ENCODE peak calls at places on chromosomes 7 and 10, in four cellular contexts. F is foreskin fibroblast, L is GM13976, E is RWPE1. M is an unnamed sample.
A peak's percentile ranks its signal among the peaks of the same experiment; 100 is the strongest.

GRCh38 chr7:158737064-158737695 is 32.6 kb upstream of the NCAPG2 start:
- DNase-seq in F (no peak), L (no peak), E (no peak), M (no peak)

GRCh38 chr7:108007762-108008161 is 4.8 kb upstream of the LAMB1 start:
- DNase-seq in F (no peak), L (no peak), E (no peak), M (no peak)

GRCh38 chr7:156616269-156617202 is 24.0 kb upstream of the RNF32 start:
- DNase-seq in F (peak; percentile 1), L (no peak), E (no peak), M (no peak)

GRCh38 chr7:44186736-44187135 is 2.5 kb downstream of the GCK start:
- DNase-seq in F (no peak), L (no peak), E (no peak), M (no peak)

GRCh38 chr7:151459726-151460473 is 20.0 kb upstream of the CRYGN start:
- DNase-seq in F (peak; percentile 94), L (no peak), E (peak; percentile 69), M (no peak)

GRCh38 chr7:158107806-158108205 is 479.8 kb downstream of the PTPRN2 start:
- DNase-seq in F (no peak), L (no peak), E (no peak), M (no peak)

GRCh38 chr10:82691211-82691610 is 816.2 kb downstream of the NRG3 start:
- DNase-seq in F (no peak), L (no peak), E (no peak), M (no peak)

GRCh38 chr7:42014625-42015412 is 222.2 kb downstream of the GLI3 start:
- DNase-seq in F (no peak), L (no peak), E (peak; percentile 25), M (peak; percentile 34)

GRCh38 chr10:114575417-114576131 is 82.5 kb downstream of the ABLIM1 start:
- DNase-seq in F (no peak), L (no peak), E (no peak), M (no peak)

GRCh38 chr10:128242641-128243040 is 116.4 kb upstream of the MKI67 start:
- DNase-seq in F (no peak), L (no peak), E (no peak), M (no peak)

GRCh38 chr7:150367187-150367510 is 1.5 kb upstream of the REPIN1 start:
- DNase-seq in F (no peak), L (no peak), E (no peak), M (no peak)

GRCh38 chr7:34596887-34597286 is 61.1 kb upstream of the NPSR1 start:
- DNase-seq in F (no peak), L (no peak), E (peak; percentile 8), M (no peak)

GRCh38 chr10:34854147-34854601 is 39.1 kb upstream of the PARD3 start:
- DNase-seq in F (peak; percentile 45), L (no peak), E (no peak), M (no peak)

GRCh38 chr10:128150045-128150493 is 23.8 kb upstream of the MKI67 start:
- DNase-seq in F (peak; percentile 57), L (peak; percentile 93), E (peak; percentile 92), M (peak; percentile 95)

GRCh38 chr10:48751730-48752129 is 67.1 kb downstream of the WDFY4 start:
- DNase-seq in F (no peak), L (no peak), E (no peak), M (no peak)

GRCh38 chr7:121620206-121620605 is 224.1 kb upstream of the FAM3C start:
- DNase-seq in F (no peak), L (no peak), E (no peak), M (no peak)

GRCh38 chr10:62373995-62374861 is at the start of gene ZNF365:
- DNase-seq in F (peak; percentile 37), L (peak; percentile 55), E (peak; percentile 50), M (peak; percentile 43)

GRCh38 chr10:129993621-129994020 is 29.5 kb upstream of the EBF3 start:
- DNase-seq in F (peak; percentile 73), L (no peak), E (peak; percentile 50), M (no peak)

GRCh38 chr7:12322287-12322902 is 81.3 kb downstream of the VWDE start:
- DNase-seq in F (no peak), L (no peak), E (no peak), M (peak; percentile 3)

GRCh38 chr10:24894728-24895127 is 57.7 kb downstream of the PRTFDC1 start:
- DNase-seq in F (no peak), L (no peak), E (no peak), M (no peak)

GRCh38 chr10:122499012-122499411 is 37.7 kb downstream of the HTRA1 start:
- DNase-seq in F (no peak), L (no peak), E (no peak), M (no peak)

GRCh38 chr7:142088022-142088714 is 23.4 kb upstream of the MGAM2 start:
- DNase-seq in F (no peak), L (no peak), E (no peak), M (no peak)

GRCh38 chr7:102073931-102074880 is 212.5 kb upstream of the SH2B2 start:
- DNase-seq in F (no peak), L (no peak), E (no peak), M (no peak)

GRCh38 chr10:131159771-131160170 is 151.8 kb downstream of the TCERG1L start:
- DNase-seq in F (no peak), L (no peak), E (no peak), M (no peak)

GRCh38 chr10:126160971-126161630 is 227.2 kb downstream of the ADAM12 start:
- DNase-seq in F (no peak), L (no peak), E (no peak), M (no peak)

GRCh38 chr10:7277874-7278273 is 133.0 kb downstream of the SFMBT2 start:
- DNase-seq in F (no peak), L (no peak), E (no peak), M (no peak)

GRCh38 chr10:46525824-46526681 is 30.4 kb downstream of the GPRIN2 start:
- DNase-seq in F (peak; percentile 13), L (no peak), E (no peak), M (no peak)

GRCh38 chr10:78991187-78991586 is 77.6 kb upstream of the ZMIZ1 start:
- DNase-seq in F (peak; percentile 16), L (no peak), E (peak; percentile 77), M (peak; percentile 32)

GRCh38 chr7:44891372-44891771 is 6.0 kb upstream of the PURB start:
- DNase-seq in F (no peak), L (no peak), E (no peak), M (no peak)

GRCh38 chr7:21076054-21076453 is 289.4 kb upstream of the SP8 start:
- DNase-seq in F (no peak), L (no peak), E (no peak), M (no peak)

GRCh38 chr7:103598326-103598905 is 152.4 kb upstream of the SLC26A5 start:
- DNase-seq in F (no peak), L (no peak), E (no peak), M (no peak)

GRCh38 chr10:70119623-70120022 is 13.0 kb downstream of the AIFM2 start:
- DNase-seq in F (no peak), L (no peak), E (no peak), M (no peak)

GRCh38 chr10:102347236-102347828 is 48.2 kb upstream of the NFKB2 start:
- DNase-seq in F (peak; percentile 40), L (peak; percentile 33), E (peak; percentile 48), M (peak; percentile 25)
- TF ChIP-seq CTCF in F (peak; percentile 55), L (peak; percentile 52), E (peak; percentile 30), M (peak; percentile 60)

GRCh38 chr7:92877367-92877766 is 41.0 kb upstream of the CDK6 start:
- DNase-seq in F (no peak), L (no peak), E (no peak), M (no peak)

GRCh38 chr7:92881091-92881485 is 44.7 kb upstream of the CDK6 start:
- DNase-seq in F (no peak), L (no peak), E (no peak), M (no peak)

GRCh38 chr7:92882760-92883159 is 46.4 kb upstream of the CDK6 start:
- DNase-seq in F (no peak), L (no peak), E (no peak), M (no peak)

GRCh38 chr7:92884218-92884617 is 47.8 kb upstream of the CDK6 start:
- DNase-seq in F (no peak), L (no peak), E (no peak), M (no peak)

DNA sequence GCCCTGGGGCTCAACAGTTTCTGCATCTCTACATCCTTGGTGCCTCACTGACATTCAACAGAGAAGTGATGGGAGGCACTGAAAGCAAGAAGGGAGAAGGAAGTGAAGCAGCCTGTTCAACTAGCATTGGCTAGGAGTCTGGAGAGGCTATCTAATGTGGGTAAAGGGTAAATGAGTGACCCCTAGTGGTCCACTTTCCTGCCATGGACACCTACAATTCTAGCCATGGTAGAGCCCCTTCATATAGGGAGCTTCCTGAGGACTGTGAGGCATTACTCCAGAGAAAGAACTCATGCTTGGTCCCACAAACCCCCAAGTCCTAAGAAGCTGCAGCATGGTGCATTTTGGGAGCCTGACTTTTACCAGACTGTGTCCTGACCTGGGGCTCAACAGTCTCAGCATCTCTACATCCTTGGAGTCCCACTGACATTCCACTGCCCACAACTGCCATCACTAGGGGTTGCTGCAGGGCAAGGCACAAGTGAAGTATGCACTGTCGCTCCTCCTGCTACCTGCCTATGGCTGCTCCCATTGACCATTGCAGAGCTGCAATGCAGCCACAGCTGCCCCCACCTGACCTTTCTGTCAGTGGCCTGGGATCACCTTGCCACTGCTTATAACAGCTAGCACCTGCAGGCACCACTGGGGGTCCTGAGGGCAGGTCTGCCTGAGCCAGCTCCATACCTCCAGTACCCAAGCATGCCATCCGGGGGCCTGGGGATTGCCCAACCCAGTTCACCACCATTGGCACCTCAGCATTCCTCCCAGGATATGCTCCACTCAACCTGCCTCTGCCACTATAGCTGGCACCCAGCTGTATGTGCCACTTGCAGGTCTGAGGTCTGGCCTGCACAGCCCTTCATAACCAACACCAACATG is 44.1 kb upstream of the CDK6 start:
- DNase-seq in F (no peak), L (peak; percentile 33), E (no peak), M (no peak)
- TF ChIP-seq CTCF in F (no peak), L (peak; percentile 41), E (no peak), M (peak; percentile 39)

DNA sequence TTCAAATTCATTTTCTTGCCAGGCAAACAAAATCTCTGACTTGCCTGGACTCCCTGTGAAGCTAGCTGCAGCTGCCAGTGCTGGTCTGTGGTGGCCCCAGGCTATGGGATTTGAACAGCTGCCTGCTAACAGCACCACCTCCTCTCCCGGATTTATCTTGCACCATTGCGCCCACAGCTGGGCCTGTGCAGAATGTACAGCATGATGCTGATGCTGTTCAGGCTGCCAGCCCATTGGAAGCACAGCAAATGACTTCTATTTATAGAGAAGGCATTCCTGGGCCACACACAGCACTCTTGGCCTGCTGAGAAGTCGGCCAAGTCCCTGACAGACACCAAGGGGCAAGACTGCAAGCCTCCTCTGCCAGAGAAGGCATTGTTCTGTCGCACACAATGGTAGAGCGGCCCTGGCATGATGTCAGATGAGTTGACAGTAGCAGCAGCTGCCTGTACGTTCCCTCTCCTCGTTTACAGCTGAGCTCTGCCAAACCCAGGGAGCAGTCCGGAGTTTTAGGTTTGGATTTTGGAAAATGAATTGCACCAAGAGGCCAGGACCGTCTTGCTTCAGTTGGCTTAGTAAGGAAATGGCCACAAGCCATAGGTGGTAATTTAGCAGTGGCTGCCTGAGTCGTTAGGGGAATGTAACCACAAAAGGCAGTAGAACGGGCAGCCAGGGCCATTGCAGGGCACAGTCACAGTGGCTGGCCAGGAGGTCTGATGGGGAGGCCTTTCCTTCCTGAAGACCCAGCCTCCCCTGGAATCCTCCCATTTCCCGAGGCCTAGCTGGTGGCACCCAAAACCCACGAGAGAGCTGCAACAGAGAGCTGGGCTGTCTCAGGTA is 38.5 kb downstream of the MTURN start:
- DNase-seq in F (peak; percentile 96), L (no peak), E (peak; percentile 93), M (no peak)
- TF ChIP-seq CTCF in F (peak; percentile 27), L (no peak), E (peak; percentile 81), M (no peak)

GRCh38 chr10:11638055-11638698 is 26.7 kb upstream of the USP6NL start:
- DNase-seq in F (no peak), L (peak; percentile 68), E (no peak), M (peak; percentile 57)
- TF ChIP-seq CTCF in F (no peak), L (no peak), E (no peak), M (no peak)

GRCh38 chr7:36937754-36938551 is 213.7 kb upstream of the AOAH start:
- DNase-seq in F (no peak), L (no peak), E (no peak), M (no peak)
- TF ChIP-seq CTCF in F (no peak), L (no peak), E (no peak), M (no peak)